ENCODE peak calls at places on chromosomes 11 and 22, in ten cellular contexts. One of them, this sample, is unnamed. For H3K9me3, the result is how much of the 10 kb centered on the place peaks cover.

GRCh38 chr22:28151241-28151640 is 232.2 kb upstream of the PITPNB start:
- DNase-seq in spleen: no peak
- DNase-seq in CD8-positive, alpha-beta memory T cell: no peak
- DNase-seq in uterus: no peak
- DNase-seq in HCT116: no peak
- DNase-seq in endodermal cell: no peak
- DNase-seq in cardiac muscle cell: no peak
- DNase-seq in upper lobe of right lung: no peak
- DNase-seq in esophagus muscularis mucosa: no peak
- DNase-seq in OCI-LY7: no peak
- DNase-seq in this sample: no peak

GRCh38 chr11:3642071-3642951 is 519 bp upstream of the ART5 start:
- DNase-seq in spleen: peak
- DNase-seq in CD8-positive, alpha-beta memory T cell: peak
- DNase-seq in uterus: peak
- DNase-seq in HCT116: peak
- DNase-seq in endodermal cell: peak
- DNase-seq in cardiac muscle cell: peak
- DNase-seq in upper lobe of right lung: peak
- DNase-seq in esophagus muscularis mucosa: no peak
- DNase-seq in OCI-LY7: no peak
- DNase-seq in this sample: peak

GRCh38 chr11:65502274-65502851 is 3.5 kb downstream of the MALAT1 start:
- DNase-seq in spleen: no peak
- DNase-seq in CD8-positive, alpha-beta memory T cell: no peak
- DNase-seq in uterus: no peak
- DNase-seq in HCT116: no peak
- DNase-seq in endodermal cell: no peak
- DNase-seq in cardiac muscle cell: no peak
- DNase-seq in upper lobe of right lung: no peak
- DNase-seq in esophagus muscularis mucosa: no peak
- DNase-seq in OCI-LY7: no peak
- DNase-seq in this sample: peak

GRCh38 chr11:44515085-44515484 is 50.4 kb upstream of the CD82 start:
- DNase-seq in spleen: peak
- DNase-seq in CD8-positive, alpha-beta memory T cell: no peak
- DNase-seq in uterus: no peak
- DNase-seq in HCT116: no peak
- DNase-seq in endodermal cell: no peak
- DNase-seq in cardiac muscle cell: no peak
- DNase-seq in upper lobe of right lung: no peak
- DNase-seq in esophagus muscularis mucosa: no peak
- DNase-seq in OCI-LY7: no peak
- DNase-seq in this sample: no peak

GRCh38 chr11:69892237-69892985 is 73.2 kb upstream of the FGF3 start:
- DNase-seq in spleen: peak
- DNase-seq in CD8-positive, alpha-beta memory T cell: no peak
- DNase-seq in uterus: no peak
- DNase-seq in HCT116: no peak
- DNase-seq in endodermal cell: peak
- DNase-seq in cardiac muscle cell: peak
- DNase-seq in upper lobe of right lung: no peak
- DNase-seq in esophagus muscularis mucosa: no peak
- DNase-seq in OCI-LY7: no peak
- DNase-seq in this sample: no peak

GRCh38 chr11:43579919-43580276 is 100.6 kb upstream of the HSD17B12 start:
- DNase-seq in spleen: no peak
- DNase-seq in CD8-positive, alpha-beta memory T cell: no peak
- DNase-seq in uterus: no peak
- DNase-seq in HCT116: no peak
- DNase-seq in endodermal cell: no peak
- DNase-seq in cardiac muscle cell: no peak
- DNase-seq in upper lobe of right lung: no peak
- DNase-seq in esophagus muscularis mucosa: peak
- DNase-seq in OCI-LY7: no peak
- DNase-seq in this sample: no peak

GRCh38 chr11:45093761-45094455 is 52.5 kb upstream of the PRDM11 start:
- DNase-seq in spleen: peak
- DNase-seq in CD8-positive, alpha-beta memory T cell: no peak
- DNase-seq in uterus: peak
- DNase-seq in HCT116: no peak
- DNase-seq in endodermal cell: peak
- DNase-seq in cardiac muscle cell: no peak
- DNase-seq in upper lobe of right lung: no peak
- DNase-seq in esophagus muscularis mucosa: no peak
- DNase-seq in OCI-LY7: no peak
- DNase-seq in this sample: no peak

GRCh38 chr11:102328748-102329147 is 11.5 kb downstream of the BIRC3 start:
- DNase-seq in spleen: no peak
- DNase-seq in CD8-positive, alpha-beta memory T cell: no peak
- DNase-seq in uterus: no peak
- DNase-seq in HCT116: no peak
- DNase-seq in endodermal cell: no peak
- DNase-seq in cardiac muscle cell: no peak
- DNase-seq in upper lobe of right lung: no peak
- DNase-seq in esophagus muscularis mucosa: no peak
- DNase-seq in OCI-LY7: no peak
- DNase-seq in this sample: no peak

GRCh38 chr11:95134491-95134890 is 44.8 kb downstream of the ENDOD1 start:
- DNase-seq in spleen: no peak
- DNase-seq in CD8-positive, alpha-beta memory T cell: no peak
- DNase-seq in uterus: no peak
- DNase-seq in HCT116: no peak
- DNase-seq in endodermal cell: no peak
- DNase-seq in cardiac muscle cell: no peak
- DNase-seq in upper lobe of right lung: no peak
- DNase-seq in esophagus muscularis mucosa: no peak
- DNase-seq in OCI-LY7: no peak
- DNase-seq in this sample: no peak

GRCh38 chr11:76419896-76420295 is 24.9 kb upstream of the EMSY start:
- DNase-seq in spleen: no peak
- DNase-seq in CD8-positive, alpha-beta memory T cell: no peak
- DNase-seq in uterus: no peak
- DNase-seq in HCT116: no peak
- DNase-seq in endodermal cell: peak
- DNase-seq in cardiac muscle cell: no peak
- DNase-seq in upper lobe of right lung: no peak
- DNase-seq in esophagus muscularis mucosa: no peak
- DNase-seq in OCI-LY7: peak
- DNase-seq in this sample: no peak

GRCh38 chr22:43305806-43306205 is 37.4 kb downstream of the SCUBE1 start:
- DNase-seq in spleen: no peak
- DNase-seq in CD8-positive, alpha-beta memory T cell: no peak
- DNase-seq in uterus: no peak
- DNase-seq in HCT116: no peak
- DNase-seq in endodermal cell: no peak
- DNase-seq in cardiac muscle cell: no peak
- DNase-seq in upper lobe of right lung: no peak
- DNase-seq in esophagus muscularis mucosa: no peak
- DNase-seq in OCI-LY7: no peak
- DNase-seq in this sample: no peak

GRCh38 chr11:44030276-44030932 is 17.4 kb upstream of the ACCSL start:
- DNase-seq in spleen: no peak
- DNase-seq in CD8-positive, alpha-beta memory T cell: no peak
- DNase-seq in uterus: peak
- DNase-seq in HCT116: no peak
- DNase-seq in endodermal cell: peak
- DNase-seq in cardiac muscle cell: peak
- DNase-seq in upper lobe of right lung: no peak
- DNase-seq in esophagus muscularis mucosa: peak
- DNase-seq in OCI-LY7: no peak
- DNase-seq in this sample: no peak

GRCh38 chr11:3155691-3156258 is 9.3 kb downstream of the OSBPL5 start:
- DNase-seq in spleen: peak
- DNase-seq in CD8-positive, alpha-beta memory T cell: no peak
- DNase-seq in uterus: no peak
- DNase-seq in HCT116: no peak
- DNase-seq in endodermal cell: no peak
- DNase-seq in cardiac muscle cell: no peak
- DNase-seq in upper lobe of right lung: peak
- DNase-seq in esophagus muscularis mucosa: no peak
- DNase-seq in OCI-LY7: no peak
- DNase-seq in this sample: no peak

GRCh38 chr11:66230171-66230570 is 38.3 kb upstream of the RAB1B start:
- DNase-seq in spleen: no peak
- DNase-seq in CD8-positive, alpha-beta memory T cell: no peak
- DNase-seq in uterus: no peak
- DNase-seq in HCT116: no peak
- DNase-seq in endodermal cell: no peak
- DNase-seq in cardiac muscle cell: no peak
- DNase-seq in upper lobe of right lung: no peak
- DNase-seq in esophagus muscularis mucosa: no peak
- DNase-seq in OCI-LY7: no peak
- DNase-seq in this sample: no peak

GRCh38 chr11:34830648-34831047 is 85.5 kb downstream of the APIP start:
- DNase-seq in spleen: no peak
- DNase-seq in CD8-positive, alpha-beta memory T cell: no peak
- DNase-seq in uterus: no peak
- DNase-seq in HCT116: no peak
- DNase-seq in endodermal cell: no peak
- DNase-seq in cardiac muscle cell: no peak
- DNase-seq in upper lobe of right lung: no peak
- DNase-seq in esophagus muscularis mucosa: no peak
- DNase-seq in OCI-LY7: no peak
- DNase-seq in this sample: no peak

GRCh38 chr11:120331301-120331966 is 4.8 kb upstream of the ARHGEF12 start:
- DNase-seq in spleen: no peak
- DNase-seq in CD8-positive, alpha-beta memory T cell: no peak
- DNase-seq in uterus: no peak
- DNase-seq in HCT116: no peak
- DNase-seq in endodermal cell: no peak
- DNase-seq in cardiac muscle cell: no peak
- DNase-seq in upper lobe of right lung: no peak
- DNase-seq in esophagus muscularis mucosa: no peak
- DNase-seq in OCI-LY7: no peak
- DNase-seq in this sample: no peak

GRCh38 chr22:23579280-23579679 is 810 bp downstream of the IGLL1 start:
- DNase-seq in spleen: no peak
- DNase-seq in CD8-positive, alpha-beta memory T cell: no peak
- DNase-seq in uterus: no peak
- DNase-seq in HCT116: no peak
- DNase-seq in endodermal cell: no peak
- DNase-seq in cardiac muscle cell: no peak
- DNase-seq in upper lobe of right lung: no peak
- DNase-seq in esophagus muscularis mucosa: no peak
- DNase-seq in OCI-LY7: no peak
- DNase-seq in this sample: no peak
- H3K4me3 ChIP-seq in spleen: no peak
- H3K4me3 ChIP-seq in CD8-positive, alpha-beta memory T cell: no peak
- H3K4me3 ChIP-seq in uterus: no peak
- H3K4me3 ChIP-seq in HCT116: no peak
- H3K4me3 ChIP-seq in endodermal cell: no peak
- H3K4me3 ChIP-seq in cardiac muscle cell: no peak
- H3K4me3 ChIP-seq in upper lobe of right lung: no peak
- H3K4me3 ChIP-seq in esophagus muscularis mucosa: no peak
- H3K4me3 ChIP-seq in OCI-LY7: no peak
- H3K4me3 ChIP-seq in this sample: no peak

DNA sequence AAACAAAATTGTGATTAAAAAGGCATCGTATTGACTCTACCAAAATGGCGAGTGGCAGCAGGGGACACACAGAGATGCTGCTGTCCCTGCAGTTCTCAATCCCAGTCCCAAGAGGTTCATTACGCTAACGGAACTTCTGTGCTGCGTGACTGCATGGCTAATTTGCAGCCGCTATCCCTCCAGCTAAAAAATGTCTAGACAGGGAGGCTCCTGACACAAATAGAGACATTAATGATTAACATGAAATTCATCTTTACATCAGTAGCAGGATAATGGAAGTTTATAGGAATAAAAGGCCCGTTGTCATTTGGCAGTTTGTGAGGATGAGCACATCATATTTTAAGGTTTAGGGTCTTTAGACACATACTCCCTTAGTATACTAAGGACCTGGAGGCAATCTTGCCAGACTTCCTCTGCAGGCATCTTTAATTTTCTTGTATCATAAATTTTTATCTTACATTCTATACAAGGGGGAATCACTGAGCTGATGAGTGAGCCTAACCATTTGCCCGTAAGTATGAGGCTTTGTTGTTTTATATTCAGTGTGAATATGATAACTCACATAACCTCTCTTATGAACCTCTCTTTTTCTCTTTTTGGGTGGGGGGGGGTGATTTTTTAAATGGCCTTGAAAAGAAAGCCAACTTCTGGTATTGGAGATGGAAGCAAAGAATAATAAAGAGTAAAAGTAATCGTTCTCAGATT is 99.8 kb upstream of the OR9G4 start:
- DNase-seq in spleen: no peak
- DNase-seq in CD8-positive, alpha-beta memory T cell: no peak
- DNase-seq in uterus: no peak
- DNase-seq in HCT116: no peak
- DNase-seq in endodermal cell: no peak
- DNase-seq in cardiac muscle cell: no peak
- DNase-seq in upper lobe of right lung: no peak
- DNase-seq in esophagus muscularis mucosa: no peak
- DNase-seq in OCI-LY7: no peak
- DNase-seq in this sample: no peak
- H3K9me3 ChIP-seq in spleen: under half
- H3K9me3 ChIP-seq in CD8-positive, alpha-beta memory T cell: under half
- H3K9me3 ChIP-seq in uterus: under half
- H3K9me3 ChIP-seq in HCT116: under half
- H3K9me3 ChIP-seq in endodermal cell: under half
- H3K9me3 ChIP-seq in cardiac muscle cell: under half
- H3K9me3 ChIP-seq in upper lobe of right lung: under half
- H3K9me3 ChIP-seq in esophagus muscularis mucosa: under half
- H3K9me3 ChIP-seq in OCI-LY7: under half
- H3K9me3 ChIP-seq in this sample: under half

GRCh38 chr11:87265132-87265531 is 227.4 kb downstream of the TMEM135 start:
- DNase-seq in spleen: no peak
- DNase-seq in CD8-positive, alpha-beta memory T cell: no peak
- DNase-seq in uterus: no peak
- DNase-seq in HCT116: no peak
- DNase-seq in endodermal cell: no peak
- DNase-seq in cardiac muscle cell: no peak
- DNase-seq in upper lobe of right lung: no peak
- DNase-seq in esophagus muscularis mucosa: no peak
- DNase-seq in OCI-LY7: no peak
- DNase-seq in this sample: no peak
- H3K27ac ChIP-seq in spleen: no peak
- H3K27ac ChIP-seq in CD8-positive, alpha-beta memory T cell: no peak
- H3K27ac ChIP-seq in uterus: no peak
- H3K27ac ChIP-seq in HCT116: no peak
- H3K27ac ChIP-seq in endodermal cell: no peak
- H3K27ac ChIP-seq in cardiac muscle cell: no peak
- H3K27ac ChIP-seq in upper lobe of right lung: no peak
- H3K27ac ChIP-seq in esophagus muscularis mucosa: no peak
- H3K27ac ChIP-seq in OCI-LY7: no peak
- H3K27ac ChIP-seq in this sample: no peak

DNA sequence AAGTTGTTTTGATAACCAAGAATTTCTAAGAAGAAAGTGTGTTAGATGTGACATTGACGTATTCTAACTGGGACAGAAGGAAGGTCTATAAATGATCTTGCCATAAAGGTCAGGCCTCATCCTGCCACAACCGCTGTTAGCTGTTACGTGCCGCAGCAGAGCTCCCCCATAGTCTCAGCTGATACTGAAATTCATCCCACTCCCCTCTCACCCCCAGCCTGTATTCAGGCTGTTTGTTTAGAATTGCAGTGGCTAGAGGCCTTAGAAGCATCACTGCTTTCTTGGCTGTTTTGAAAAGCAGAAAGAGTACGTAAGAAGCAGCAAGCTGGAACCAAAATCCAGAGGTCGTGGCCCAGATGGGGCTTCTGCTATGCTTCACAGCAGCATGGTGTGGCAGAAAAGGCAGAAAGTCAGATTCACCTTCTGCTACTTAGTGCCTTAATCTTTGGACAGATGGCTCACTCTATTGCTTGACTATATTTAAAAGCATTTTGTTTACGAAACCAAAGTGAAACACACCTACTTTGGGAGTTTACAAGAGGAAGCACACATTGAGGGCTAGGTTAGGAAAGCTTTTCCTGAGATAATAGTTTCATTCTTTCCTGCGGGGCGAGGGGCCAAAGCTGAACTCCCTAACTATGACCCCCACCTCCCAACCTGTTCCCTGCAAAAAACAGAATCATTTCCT is 950 bp upstream of the LAYN start:
- DNase-seq in spleen: no peak
- DNase-seq in CD8-positive, alpha-beta memory T cell: no peak
- DNase-seq in uterus: no peak
- DNase-seq in HCT116: no peak
- DNase-seq in endodermal cell: no peak
- DNase-seq in cardiac muscle cell: no peak
- DNase-seq in upper lobe of right lung: no peak
- DNase-seq in esophagus muscularis mucosa: no peak
- DNase-seq in OCI-LY7: no peak
- DNase-seq in this sample: peak
- H3K4me3 ChIP-seq in spleen: peak
- H3K4me3 ChIP-seq in CD8-positive, alpha-beta memory T cell: peak
- H3K4me3 ChIP-seq in uterus: peak
- H3K4me3 ChIP-seq in HCT116: no peak
- H3K4me3 ChIP-seq in endodermal cell: peak
- H3K4me3 ChIP-seq in cardiac muscle cell: no peak
- H3K4me3 ChIP-seq in upper lobe of right lung: peak
- H3K4me3 ChIP-seq in esophagus muscularis mucosa: peak
- H3K4me3 ChIP-seq in OCI-LY7: no peak
- H3K4me3 ChIP-seq in this sample: peak